ENCODE peak calls at places on chromosomes 2 and 18, in nine cellular contexts. One of them, this sample, is unnamed.
A peak's percentile ranks its signal among the peaks of the same experiment; 100 is the strongest.

GRCh38 chr18:60295776-60296175 is 76.8 kb downstream of the MC4R start:
- DNase-seq in EH: no peak
- DNase-seq in A172: no peak
- DNase-seq in iPS-NIHi11: no peak
- DNase-seq in NCI-H510A: no peak
- DNase-seq in GM10248: no peak
- DNase-seq in LoVo: no peak
- DNase-seq in HL-60: no peak
- DNase-seq in NCI-H1092 treated with DMSO at 0.1 percent for 48 hours: peak; percentile 41
- DNase-seq in this sample: no peak

GRCh38 chr18:3935316-3935715 is 485.3 kb downstream of the TGIF1 start:
- DNase-seq in HL-60: no peak
- DNase-seq in EH: peak; percentile 21
- DNase-seq in LoVo: no peak
- DNase-seq in NCI-H510A: no peak
- DNase-seq in GM10248: no peak
- DNase-seq in iPS-NIHi11: no peak
- DNase-seq in A172: no peak
- DNase-seq in NCI-H1092 treated with DMSO at 0.1 percent for 48 hours: no peak
- DNase-seq in this sample: no peak

GRCh38 chr2:210072922-210073509 is 70.6 kb downstream of the RPE start:
- DNase-seq in A172: peak; percentile 37
- DNase-seq in GM10248: peak; percentile 18
- DNase-seq in EH: peak; percentile 57
- DNase-seq in LoVo: peak; percentile 38
- DNase-seq in HL-60: peak; percentile 28
- DNase-seq in NCI-H510A: no peak
- DNase-seq in NCI-H1092 treated with DMSO at 0.1 percent for 48 hours: no peak
- DNase-seq in iPS-NIHi11: peak; percentile 17
- DNase-seq in this sample: no peak

GRCh38 chr2:41038408-41038807 is 586.5 kb upstream of the SLC8A1 start:
- DNase-seq in A172: peak; percentile 40
- DNase-seq in NCI-H510A: no peak
- DNase-seq in EH: peak; percentile 34
- DNase-seq in GM10248: no peak
- DNase-seq in LoVo: no peak
- DNase-seq in HL-60: no peak
- DNase-seq in iPS-NIHi11: no peak
- DNase-seq in NCI-H1092 treated with DMSO at 0.1 percent for 48 hours: no peak
- DNase-seq in this sample: no peak

GRCh38 chr2:52222128-52222527 is 1190.2 kb upstream of the NRXN1 start:
- DNase-seq in NCI-H510A: no peak
- DNase-seq in LoVo: no peak
- DNase-seq in A172: peak; percentile 57
- DNase-seq in HL-60: no peak
- DNase-seq in NCI-H1092 treated with DMSO at 0.1 percent for 48 hours: no peak
- DNase-seq in GM10248: no peak
- DNase-seq in EH: no peak
- DNase-seq in iPS-NIHi11: no peak
- DNase-seq in this sample: no peak

GRCh38 chr18:48951448-48952286 is 902 bp upstream of the SMAD7 start:
- DNase-seq in LoVo: peak; percentile 83
- DNase-seq in GM10248: peak; percentile 87
- DNase-seq in EH: peak; percentile 91
- DNase-seq in iPS-NIHi11: peak; percentile 84
- DNase-seq in HL-60: peak; percentile 89
- DNase-seq in NCI-H1092 treated with DMSO at 0.1 percent for 48 hours: peak; percentile 94
- DNase-seq in A172: peak; percentile 66
- DNase-seq in NCI-H510A: peak; percentile 65
- DNase-seq in this sample: peak; percentile 66

GRCh38 chr2:38301340-38301968 is 75.6 kb downstream of the ATL2 start:
- DNase-seq in EH: no peak
- DNase-seq in HL-60: peak; percentile 24
- DNase-seq in GM10248: no peak
- DNase-seq in A172: no peak
- DNase-seq in NCI-H510A: no peak
- DNase-seq in iPS-NIHi11: no peak
- DNase-seq in NCI-H1092 treated with DMSO at 0.1 percent for 48 hours: no peak
- DNase-seq in LoVo: no peak
- DNase-seq in this sample: no peak

GRCh38 chr2:127419448-127420038 is 1.3 kb downstream of the PROC start:
- DNase-seq in LoVo: no peak
- DNase-seq in NCI-H1092 treated with DMSO at 0.1 percent for 48 hours: no peak
- DNase-seq in NCI-H510A: no peak
- DNase-seq in A172: no peak
- DNase-seq in GM10248: no peak
- DNase-seq in HL-60: no peak
- DNase-seq in iPS-NIHi11: no peak
- DNase-seq in EH: no peak
- DNase-seq in this sample: no peak

GRCh38 chr18:57353940-57354461 is 1.6 kb downstream of the ST8SIA3 start:
- DNase-seq in EH: peak; percentile 42
- DNase-seq in NCI-H1092 treated with DMSO at 0.1 percent for 48 hours: peak; percentile 92
- DNase-seq in GM10248: peak; percentile 65
- DNase-seq in A172: no peak
- DNase-seq in NCI-H510A: peak; percentile 32
- DNase-seq in iPS-NIHi11: peak; percentile 93
- DNase-seq in HL-60: no peak
- DNase-seq in LoVo: no peak
- DNase-seq in this sample: peak; percentile 10

This sample was measured in nucleus accumbens.